ENCODE peak calls at places on chromosomes 1 and 21, in ten cellular contexts. I is RWPE1; L is stomach; F is stimulated activated CD8-positive, alpha-beta memory T cell treated with anti-CD3 and anti-CD28 coated beads, Interleukin-7, amount 100 ng/mL, for 1 hour; Q is AG20443; B is psoas muscle; S is GM23248; H is stimulated activated CD4-positive, alpha-beta T cell treated with anti-CD3 and anti-CD28 coated beads, Interleukin-1b, Interleukin-23, amount 100 ng/mL, for 1 hour; J is EL; G is left cardiac atrium. N is an unnamed sample.

GRCh38 chr1:228416217-228416971 is at the start of gene TRIM17:
- DNase-seq in I (no peak), L (no peak), F (no peak), Q (peak), B (no peak), S (peak), H (peak), J (peak), G (no peak), N (peak)

GRCh38 chr21:16113052-16113715 is 383.4 kb downstream of the USP25 start:
- DNase-seq in I (no peak), L (no peak), F (no peak), Q (no peak), B (no peak), S (peak), H (no peak), J (no peak), G (no peak), N (no peak)

GRCh38 chr1:13828454-13829151 is 128.6 kb downstream of the PRDM2 start:
- DNase-seq in I (peak), L (peak), F (no peak), Q (peak), B (no peak), S (peak), H (no peak), J (no peak), G (no peak), N (peak)

GRCh38 chr1:12386130-12386529 is 156.3 kb downstream of the VPS13D start:
- DNase-seq in I (peak), L (no peak), F (no peak), Q (no peak), B (no peak), S (no peak), H (no peak), J (no peak), G (no peak), N (no peak)

GRCh38 chr1:225847610-225848009 is 34.6 kb downstream of the TMEM63A start:
- DNase-seq in I (no peak), L (peak), F (no peak), Q (no peak), B (no peak), S (no peak), H (no peak), J (no peak), G (no peak), N (no peak)

GRCh38 chr1:70847013-70847412 is 200.6 kb downstream of the PTGER3 start:
- DNase-seq in I (no peak), L (no peak), F (no peak), Q (no peak), B (no peak), S (no peak), H (no peak), J (no peak), G (no peak), N (no peak)

GRCh38 chr1:94384485-94385353 is 33.5 kb upstream of the ABCD3 start:
- DNase-seq in I (no peak), L (peak), F (no peak), Q (no peak), B (no peak), S (no peak), H (no peak), J (no peak), G (no peak), N (peak)

GRCh38 chr1:62962794-62963776 is 179.2 kb downstream of the ATG4C start:
- DNase-seq in I (peak), L (peak), F (no peak), Q (peak), B (no peak), S (peak), H (no peak), J (peak), G (peak), N (no peak)

GRCh38 chr1:37267111-37267835 is 207.1 kb upstream of the ZC3H12A start:
- DNase-seq in I (no peak), L (no peak), F (no peak), Q (peak), B (no peak), S (peak), H (no peak), J (peak), G (no peak), N (no peak)

GRCh38 chr21:42148097-42148496 is 70.8 kb upstream of the ABCG1 start:
- DNase-seq in I (no peak), L (no peak), F (no peak), Q (no peak), B (no peak), S (no peak), H (no peak), J (no peak), G (no peak), N (no peak)

GRCh38 chr21:39915881-39916280 is 48.6 kb downstream of the PCP4 start:
- DNase-seq in I (no peak), L (no peak), F (no peak), Q (no peak), B (no peak), S (no peak), H (no peak), J (no peak), G (no peak), N (no peak)

GRCh38 chr1:205285391-205286101 is 36.0 kb downstream of the NUAK2 start:
- DNase-seq in I (no peak), L (no peak), F (peak), Q (no peak), B (no peak), S (peak), H (no peak), J (no peak), G (no peak), N (no peak)

GRCh38 chr1:167447521-167448136 is 70.7 kb downstream of the CD247 start:
- DNase-seq in I (no peak), L (peak), F (no peak), Q (no peak), B (no peak), S (no peak), H (no peak), J (no peak), G (no peak), N (no peak)

GRCh38 chr1:59484090-59484489 is 187.2 kb downstream of the FGGY start:
- DNase-seq in I (peak), L (no peak), F (no peak), Q (peak), B (no peak), S (peak), H (no peak), J (peak), G (no peak), N (no peak)

GRCh38 chr21:43268086-43268803 is 99.4 kb downstream of the CRYAA start:
- DNase-seq in I (no peak), L (no peak), F (no peak), Q (no peak), B (peak), S (no peak), H (no peak), J (no peak), G (peak), N (no peak)

GRCh38 chr1:80536464-80536863 is 1264.3 kb upstream of the ADGRL2 start:
- DNase-seq in I (no peak), L (no peak), F (no peak), Q (no peak), B (no peak), S (no peak), H (no peak), J (no peak), G (no peak), N (no peak)

GRCh38 chr1:182446033-182446669 is 3.8 kb upstream of the RGSL1 start:
- DNase-seq in I (peak), L (no peak), F (no peak), Q (peak), B (no peak), S (peak), H (peak), J (peak), G (no peak), N (no peak)

GRCh38 chr1:101653482-101653946 is 343.2 kb downstream of the OLFM3 start:
- DNase-seq in I (no peak), L (no peak), F (no peak), Q (no peak), B (no peak), S (peak), H (no peak), J (peak), G (no peak), N (no peak)

N was measured in lung.